ENCODE peak calls at places on chromosomes 11 and 22, in eight cellular contexts. One of them, this sample, is unnamed.
A peak's percentile ranks its signal among the peaks of the same experiment; 100 is the strongest.

GRCh38 chr11:130214861-130215530 is 55.4 kb downstream of the ST14 start:
- DNase-seq in HepG2: no peak
- DNase-seq in T-cell: no peak
- DNase-seq in tibial nerve: no peak
- DNase-seq in activated effector memory CD4-positive, alpha-beta T cell treated with anti-CD3 and anti-CD28 coated beads, Interleukin-2, amount 50 U/mL, for 16 hours: no peak
- DNase-seq in anterior cingulate cortex: no peak
- DNase-seq in cardiac fibroblast: no peak
- DNase-seq in stimulated activated CD4-positive, alpha-beta T cell treated with anti-CD3 and anti-CD28 coated beads, TNF-alpha, amount 100 ng/mL, for 24 hours: no peak
- DNase-seq in this sample: no peak

GRCh38 chr11:19766810-19767209 is 54.2 kb downstream of the NAV2 start:
- DNase-seq in T-cell: no peak
- DNase-seq in activated effector memory CD4-positive, alpha-beta T cell treated with anti-CD3 and anti-CD28 coated beads, Interleukin-2, amount 50 U/mL, for 16 hours: no peak
- DNase-seq in cardiac fibroblast: no peak
- DNase-seq in tibial nerve: no peak
- DNase-seq in anterior cingulate cortex: no peak
- DNase-seq in HepG2: no peak
- DNase-seq in stimulated activated CD4-positive, alpha-beta T cell treated with anti-CD3 and anti-CD28 coated beads, TNF-alpha, amount 100 ng/mL, for 24 hours: no peak
- DNase-seq in this sample: no peak

GRCh38 chr11:67667490-67668190 is 6.8 kb downstream of the ALDH3B2 start:
- DNase-seq in activated effector memory CD4-positive, alpha-beta T cell treated with anti-CD3 and anti-CD28 coated beads, Interleukin-2, amount 50 U/mL, for 16 hours: no peak
- DNase-seq in tibial nerve: no peak
- DNase-seq in T-cell: no peak
- DNase-seq in stimulated activated CD4-positive, alpha-beta T cell treated with anti-CD3 and anti-CD28 coated beads, TNF-alpha, amount 100 ng/mL, for 24 hours: no peak
- DNase-seq in cardiac fibroblast: no peak
- DNase-seq in anterior cingulate cortex: no peak
- DNase-seq in HepG2: no peak
- DNase-seq in this sample: no peak

GRCh38 chr11:93700830-93701229 is 39.3 kb downstream of the CEP295 start:
- DNase-seq in anterior cingulate cortex: no peak
- DNase-seq in activated effector memory CD4-positive, alpha-beta T cell treated with anti-CD3 and anti-CD28 coated beads, Interleukin-2, amount 50 U/mL, for 16 hours: no peak
- DNase-seq in HepG2: no peak
- DNase-seq in T-cell: no peak
- DNase-seq in tibial nerve: no peak
- DNase-seq in stimulated activated CD4-positive, alpha-beta T cell treated with anti-CD3 and anti-CD28 coated beads, TNF-alpha, amount 100 ng/mL, for 24 hours: no peak
- DNase-seq in cardiac fibroblast: peak; percentile 57
- DNase-seq in this sample: no peak

GRCh38 chr22:17972385-17973181 is 51.8 kb downstream of the MICAL3 start:
- DNase-seq in HepG2: peak; percentile 84
- DNase-seq in tibial nerve: no peak
- DNase-seq in activated effector memory CD4-positive, alpha-beta T cell treated with anti-CD3 and anti-CD28 coated beads, Interleukin-2, amount 50 U/mL, for 16 hours: no peak
- DNase-seq in anterior cingulate cortex: no peak
- DNase-seq in T-cell: no peak
- DNase-seq in stimulated activated CD4-positive, alpha-beta T cell treated with anti-CD3 and anti-CD28 coated beads, TNF-alpha, amount 100 ng/mL, for 24 hours: no peak
- DNase-seq in cardiac fibroblast: peak; percentile 80
- DNase-seq in this sample: no peak

GRCh38 chr22:30485362-30485988 is 13.7 kb upstream of the SEC14L3 start:
- DNase-seq in tibial nerve: no peak
- DNase-seq in cardiac fibroblast: peak; percentile 63
- DNase-seq in T-cell: peak; percentile 67
- DNase-seq in anterior cingulate cortex: peak; percentile 3
- DNase-seq in HepG2: peak; percentile 34
- DNase-seq in activated effector memory CD4-positive, alpha-beta T cell treated with anti-CD3 and anti-CD28 coated beads, Interleukin-2, amount 50 U/mL, for 16 hours: peak; percentile 91
- DNase-seq in stimulated activated CD4-positive, alpha-beta T cell treated with anti-CD3 and anti-CD28 coated beads, TNF-alpha, amount 100 ng/mL, for 24 hours: peak; percentile 54
- DNase-seq in this sample: peak; percentile 20

GRCh38 chr11:72951193-72951592 is 137.0 kb downstream of the ATG16L2 start:
- DNase-seq in cardiac fibroblast: peak; percentile 70
- DNase-seq in activated effector memory CD4-positive, alpha-beta T cell treated with anti-CD3 and anti-CD28 coated beads, Interleukin-2, amount 50 U/mL, for 16 hours: no peak
- DNase-seq in stimulated activated CD4-positive, alpha-beta T cell treated with anti-CD3 and anti-CD28 coated beads, TNF-alpha, amount 100 ng/mL, for 24 hours: no peak
- DNase-seq in T-cell: no peak
- DNase-seq in HepG2: no peak
- DNase-seq in anterior cingulate cortex: no peak
- DNase-seq in tibial nerve: no peak
- DNase-seq in this sample: no peak

GRCh38 chr11:59769086-59769485 is 13.9 kb downstream of the STX3 start:
- DNase-seq in anterior cingulate cortex: no peak
- DNase-seq in tibial nerve: no peak
- DNase-seq in activated effector memory CD4-positive, alpha-beta T cell treated with anti-CD3 and anti-CD28 coated beads, Interleukin-2, amount 50 U/mL, for 16 hours: no peak
- DNase-seq in HepG2: no peak
- DNase-seq in T-cell: no peak
- DNase-seq in stimulated activated CD4-positive, alpha-beta T cell treated with anti-CD3 and anti-CD28 coated beads, TNF-alpha, amount 100 ng/mL, for 24 hours: no peak
- DNase-seq in cardiac fibroblast: peak; percentile 10
- DNase-seq in this sample: no peak

GRCh38 chr22:25823276-25823675 is 81.3 kb downstream of the MYO18B start:
- DNase-seq in anterior cingulate cortex: no peak
- DNase-seq in T-cell: no peak
- DNase-seq in activated effector memory CD4-positive, alpha-beta T cell treated with anti-CD3 and anti-CD28 coated beads, Interleukin-2, amount 50 U/mL, for 16 hours: no peak
- DNase-seq in HepG2: no peak
- DNase-seq in tibial nerve: no peak
- DNase-seq in stimulated activated CD4-positive, alpha-beta T cell treated with anti-CD3 and anti-CD28 coated beads, TNF-alpha, amount 100 ng/mL, for 24 hours: no peak
- DNase-seq in cardiac fibroblast: no peak
- DNase-seq in this sample: no peak

GRCh38 chr22:36986242-36986821 is 32.9 kb downstream of the TST start:
- DNase-seq in anterior cingulate cortex: no peak
- DNase-seq in activated effector memory CD4-positive, alpha-beta T cell treated with anti-CD3 and anti-CD28 coated beads, Interleukin-2, amount 50 U/mL, for 16 hours: peak; percentile 67
- DNase-seq in cardiac fibroblast: peak; percentile 42
- DNase-seq in T-cell: no peak
- DNase-seq in HepG2: no peak
- DNase-seq in tibial nerve: no peak
- DNase-seq in stimulated activated CD4-positive, alpha-beta T cell treated with anti-CD3 and anti-CD28 coated beads, TNF-alpha, amount 100 ng/mL, for 24 hours: peak; percentile 16
- DNase-seq in this sample: no peak

GRCh38 chr11:128757235-128757711 is 63.4 kb downstream of the FLI1 start:
- DNase-seq in activated effector memory CD4-positive, alpha-beta T cell treated with anti-CD3 and anti-CD28 coated beads, Interleukin-2, amount 50 U/mL, for 16 hours: peak; percentile 86
- DNase-seq in cardiac fibroblast: peak; percentile 83
- DNase-seq in T-cell: peak; percentile 72
- DNase-seq in anterior cingulate cortex: no peak
- DNase-seq in tibial nerve: no peak
- DNase-seq in HepG2: no peak
- DNase-seq in stimulated activated CD4-positive, alpha-beta T cell treated with anti-CD3 and anti-CD28 coated beads, TNF-alpha, amount 100 ng/mL, for 24 hours: peak; percentile 45
- DNase-seq in this sample: no peak

GRCh38 chr11:118921121-118921928 is 4.4 kb downstream of the BCL9L start:
- DNase-seq in stimulated activated CD4-positive, alpha-beta T cell treated with anti-CD3 and anti-CD28 coated beads, TNF-alpha, amount 100 ng/mL, for 24 hours: no peak
- DNase-seq in activated effector memory CD4-positive, alpha-beta T cell treated with anti-CD3 and anti-CD28 coated beads, Interleukin-2, amount 50 U/mL, for 16 hours: no peak
- DNase-seq in anterior cingulate cortex: no peak
- DNase-seq in cardiac fibroblast: peak; percentile 96
- DNase-seq in T-cell: no peak
- DNase-seq in HepG2: peak; percentile 94
- DNase-seq in tibial nerve: peak; percentile 68
- DNase-seq in this sample: no peak

GRCh38 chr22:42892571-42893316 is 35.7 kb upstream of the ARFGAP3 start:
- DNase-seq in stimulated activated CD4-positive, alpha-beta T cell treated with anti-CD3 and anti-CD28 coated beads, TNF-alpha, amount 100 ng/mL, for 24 hours: no peak
- DNase-seq in activated effector memory CD4-positive, alpha-beta T cell treated with anti-CD3 and anti-CD28 coated beads, Interleukin-2, amount 50 U/mL, for 16 hours: no peak
- DNase-seq in tibial nerve: no peak
- DNase-seq in cardiac fibroblast: no peak
- DNase-seq in anterior cingulate cortex: no peak
- DNase-seq in HepG2: no peak
- DNase-seq in T-cell: no peak
- DNase-seq in this sample: no peak

GRCh38 chr22:19717691-19718254 is 3.5 kb downstream of the SEPTIN5 start:
- DNase-seq in activated effector memory CD4-positive, alpha-beta T cell treated with anti-CD3 and anti-CD28 coated beads, Interleukin-2, amount 50 U/mL, for 16 hours: peak; percentile 93
- DNase-seq in tibial nerve: peak; percentile 53
- DNase-seq in cardiac fibroblast: peak; percentile 63
- DNase-seq in HepG2: no peak
- DNase-seq in T-cell: peak; percentile 72
- DNase-seq in stimulated activated CD4-positive, alpha-beta T cell treated with anti-CD3 and anti-CD28 coated beads, TNF-alpha, amount 100 ng/mL, for 24 hours: peak; percentile 61
- DNase-seq in anterior cingulate cortex: peak; percentile 13
- DNase-seq in this sample: peak; percentile 58

GRCh38 chr11:94641167-94641761 is 74.1 kb downstream of the PIWIL4 start:
- DNase-seq in tibial nerve: no peak
- DNase-seq in stimulated activated CD4-positive, alpha-beta T cell treated with anti-CD3 and anti-CD28 coated beads, TNF-alpha, amount 100 ng/mL, for 24 hours: no peak
- DNase-seq in T-cell: no peak
- DNase-seq in HepG2: no peak
- DNase-seq in cardiac fibroblast: no peak
- DNase-seq in activated effector memory CD4-positive, alpha-beta T cell treated with anti-CD3 and anti-CD28 coated beads, Interleukin-2, amount 50 U/mL, for 16 hours: no peak
- DNase-seq in anterior cingulate cortex: no peak
- DNase-seq in this sample: no peak

GRCh38 chr11:70246196-70246595 is 24.3 kb upstream of the PPFIA1 start:
- DNase-seq in cardiac fibroblast: peak; percentile 42
- DNase-seq in T-cell: no peak
- DNase-seq in tibial nerve: no peak
- DNase-seq in anterior cingulate cortex: no peak
- DNase-seq in stimulated activated CD4-positive, alpha-beta T cell treated with anti-CD3 and anti-CD28 coated beads, TNF-alpha, amount 100 ng/mL, for 24 hours: no peak
- DNase-seq in activated effector memory CD4-positive, alpha-beta T cell treated with anti-CD3 and anti-CD28 coated beads, Interleukin-2, amount 50 U/mL, for 16 hours: no peak
- DNase-seq in HepG2: no peak
- DNase-seq in this sample: no peak

GRCh38 chr22:19448739-19449421 is 1.4 kb upstream of the C22orf39 start:
- DNase-seq in T-cell: no peak
- DNase-seq in activated effector memory CD4-positive, alpha-beta T cell treated with anti-CD3 and anti-CD28 coated beads, Interleukin-2, amount 50 U/mL, for 16 hours: peak; percentile 69
- DNase-seq in cardiac fibroblast: no peak
- DNase-seq in tibial nerve: no peak
- DNase-seq in HepG2: no peak
- DNase-seq in anterior cingulate cortex: no peak
- DNase-seq in stimulated activated CD4-positive, alpha-beta T cell treated with anti-CD3 and anti-CD28 coated beads, TNF-alpha, amount 100 ng/mL, for 24 hours: no peak
- DNase-seq in this sample: no peak

GRCh38 chr11:113877673-113878060 is 2.3 kb upstream of the USP28 start:
- DNase-seq in stimulated activated CD4-positive, alpha-beta T cell treated with anti-CD3 and anti-CD28 coated beads, TNF-alpha, amount 100 ng/mL, for 24 hours: no peak
- DNase-seq in HepG2: no peak
- DNase-seq in T-cell: no peak
- DNase-seq in tibial nerve: no peak
- DNase-seq in anterior cingulate cortex: no peak
- DNase-seq in activated effector memory CD4-positive, alpha-beta T cell treated with anti-CD3 and anti-CD28 coated beads, Interleukin-2, amount 50 U/mL, for 16 hours: no peak
- DNase-seq in cardiac fibroblast: no peak
- DNase-seq in this sample: no peak

GRCh38 chr11:118415739-118416068 is 14.3 kb downstream of the ATP5MG start:
- DNase-seq in tibial nerve: no peak
- DNase-seq in anterior cingulate cortex: no peak
- DNase-seq in activated effector memory CD4-positive, alpha-beta T cell treated with anti-CD3 and anti-CD28 coated beads, Interleukin-2, amount 50 U/mL, for 16 hours: no peak
- DNase-seq in T-cell: no peak
- DNase-seq in HepG2: no peak
- DNase-seq in stimulated activated CD4-positive, alpha-beta T cell treated with anti-CD3 and anti-CD28 coated beads, TNF-alpha, amount 100 ng/mL, for 24 hours: no peak
- DNase-seq in cardiac fibroblast: peak; percentile 94
- DNase-seq in this sample: no peak

GRCh38 chr11:19938051-19938856 is 222.0 kb downstream of the DBX1 start:
- DNase-seq in stimulated activated CD4-positive, alpha-beta T cell treated with anti-CD3 and anti-CD28 coated beads, TNF-alpha, amount 100 ng/mL, for 24 hours: no peak
- DNase-seq in tibial nerve: no peak
- DNase-seq in anterior cingulate cortex: no peak
- DNase-seq in T-cell: no peak
- DNase-seq in HepG2: peak; percentile 40
- DNase-seq in activated effector memory CD4-positive, alpha-beta T cell treated with anti-CD3 and anti-CD28 coated beads, Interleukin-2, amount 50 U/mL, for 16 hours: peak; percentile 65
- DNase-seq in cardiac fibroblast: peak; percentile 75
- DNase-seq in this sample: no peak

GRCh38 chr11:19232910-19233503 is 7.7 kb downstream of the E2F8 start:
- DNase-seq in T-cell: no peak
- DNase-seq in cardiac fibroblast: peak; percentile 93
- DNase-seq in stimulated activated CD4-positive, alpha-beta T cell treated with anti-CD3 and anti-CD28 coated beads, TNF-alpha, amount 100 ng/mL, for 24 hours: no peak
- DNase-seq in anterior cingulate cortex: no peak
- DNase-seq in HepG2: no peak
- DNase-seq in tibial nerve: no peak
- DNase-seq in activated effector memory CD4-positive, alpha-beta T cell treated with anti-CD3 and anti-CD28 coated beads, Interleukin-2, amount 50 U/mL, for 16 hours: no peak
- DNase-seq in this sample: no peak

GRCh38 chr11:68010058-68011041 is at the start of gene ALDH3B1:
- DNase-seq in activated effector memory CD4-positive, alpha-beta T cell treated with anti-CD3 and anti-CD28 coated beads, Interleukin-2, amount 50 U/mL, for 16 hours: no peak
- DNase-seq in HepG2: peak; percentile 73
- DNase-seq in anterior cingulate cortex: no peak
- DNase-seq in stimulated activated CD4-positive, alpha-beta T cell treated with anti-CD3 and anti-CD28 coated beads, TNF-alpha, amount 100 ng/mL, for 24 hours: no peak
- DNase-seq in T-cell: no peak
- DNase-seq in tibial nerve: peak; percentile 97
- DNase-seq in cardiac fibroblast: peak; percentile 93
- DNase-seq in this sample: peak; percentile 75

GRCh38 chr11:119319702-119320592 is 3.0 kb upstream of the MCAM start:
- DNase-seq in cardiac fibroblast: no peak
- DNase-seq in activated effector memory CD4-positive, alpha-beta T cell treated with anti-CD3 and anti-CD28 coated beads, Interleukin-2, amount 50 U/mL, for 16 hours: no peak
- DNase-seq in HepG2: no peak
- DNase-seq in anterior cingulate cortex: no peak
- DNase-seq in T-cell: no peak
- DNase-seq in tibial nerve: no peak
- DNase-seq in stimulated activated CD4-positive, alpha-beta T cell treated with anti-CD3 and anti-CD28 coated beads, TNF-alpha, amount 100 ng/mL, for 24 hours: no peak
- DNase-seq in this sample: peak; percentile 84

GRCh38 chr22:46652081-46652929 is 32.1 kb downstream of the GRAMD4 start:
- DNase-seq in cardiac fibroblast: peak; percentile 44
- DNase-seq in anterior cingulate cortex: no peak
- DNase-seq in tibial nerve: no peak
- DNase-seq in activated effector memory CD4-positive, alpha-beta T cell treated with anti-CD3 and anti-CD28 coated beads, Interleukin-2, amount 50 U/mL, for 16 hours: no peak
- DNase-seq in HepG2: peak; percentile 91
- DNase-seq in stimulated activated CD4-positive, alpha-beta T cell treated with anti-CD3 and anti-CD28 coated beads, TNF-alpha, amount 100 ng/mL, for 24 hours: no peak
- DNase-seq in T-cell: no peak
- DNase-seq in this sample: no peak

GRCh38 chr22:37560682-37561208 is 465 bp downstream of the CDC42EP1 start:
- DNase-seq in T-cell: no peak
- DNase-seq in anterior cingulate cortex: no peak
- DNase-seq in HepG2: no peak
- DNase-seq in cardiac fibroblast: peak; percentile 54
- DNase-seq in stimulated activated CD4-positive, alpha-beta T cell treated with anti-CD3 and anti-CD28 coated beads, TNF-alpha, amount 100 ng/mL, for 24 hours: no peak
- DNase-seq in tibial nerve: no peak
- DNase-seq in activated effector memory CD4-positive, alpha-beta T cell treated with anti-CD3 and anti-CD28 coated beads, Interleukin-2, amount 50 U/mL, for 16 hours: no peak
- DNase-seq in this sample: no peak

GRCh38 chr22:49764151-49764581 is 63.5 kb downstream of the BRD1 start:
- DNase-seq in stimulated activated CD4-positive, alpha-beta T cell treated with anti-CD3 and anti-CD28 coated beads, TNF-alpha, amount 100 ng/mL, for 24 hours: no peak
- DNase-seq in cardiac fibroblast: no peak
- DNase-seq in T-cell: no peak
- DNase-seq in activated effector memory CD4-positive, alpha-beta T cell treated with anti-CD3 and anti-CD28 coated beads, Interleukin-2, amount 50 U/mL, for 16 hours: peak; percentile 56
- DNase-seq in HepG2: no peak
- DNase-seq in tibial nerve: peak; percentile 9
- DNase-seq in anterior cingulate cortex: no peak
- DNase-seq in this sample: no peak

GRCh38 chr11:12995211-12995610 is 13.9 kb upstream of the RASSF10 start:
- DNase-seq in cardiac fibroblast: peak; percentile 20
- DNase-seq in anterior cingulate cortex: no peak
- DNase-seq in activated effector memory CD4-positive, alpha-beta T cell treated with anti-CD3 and anti-CD28 coated beads, Interleukin-2, amount 50 U/mL, for 16 hours: no peak
- DNase-seq in tibial nerve: no peak
- DNase-seq in stimulated activated CD4-positive, alpha-beta T cell treated with anti-CD3 and anti-CD28 coated beads, TNF-alpha, amount 100 ng/mL, for 24 hours: no peak
- DNase-seq in T-cell: no peak
- DNase-seq in HepG2: no peak
- DNase-seq in this sample: no peak

GRCh38 chr22:29700206-29700948 is 19.4 kb upstream of the CABP7 start:
- DNase-seq in anterior cingulate cortex: no peak
- DNase-seq in cardiac fibroblast: no peak
- DNase-seq in T-cell: no peak
- DNase-seq in tibial nerve: no peak
- DNase-seq in HepG2: no peak
- DNase-seq in stimulated activated CD4-positive, alpha-beta T cell treated with anti-CD3 and anti-CD28 coated beads, TNF-alpha, amount 100 ng/mL, for 24 hours: no peak
- DNase-seq in activated effector memory CD4-positive, alpha-beta T cell treated with anti-CD3 and anti-CD28 coated beads, Interleukin-2, amount 50 U/mL, for 16 hours: no peak
- DNase-seq in this sample: no peak

GRCh38 chr11:72760543-72761400 is 8.6 kb upstream of the ARAP1 start:
- DNase-seq in anterior cingulate cortex: no peak
- DNase-seq in HepG2: no peak
- DNase-seq in cardiac fibroblast: peak; percentile 85
- DNase-seq in T-cell: no peak
- DNase-seq in activated effector memory CD4-positive, alpha-beta T cell treated with anti-CD3 and anti-CD28 coated beads, Interleukin-2, amount 50 U/mL, for 16 hours: no peak
- DNase-seq in tibial nerve: no peak
- DNase-seq in stimulated activated CD4-positive, alpha-beta T cell treated with anti-CD3 and anti-CD28 coated beads, TNF-alpha, amount 100 ng/mL, for 24 hours: no peak
- DNase-seq in this sample: no peak

GRCh38 chr11:6626971-6627761 is 7.9 kb upstream of the TPP1 start:
- DNase-seq in anterior cingulate cortex: no peak
- DNase-seq in tibial nerve: no peak
- DNase-seq in T-cell: no peak
- DNase-seq in HepG2: no peak
- DNase-seq in stimulated activated CD4-positive, alpha-beta T cell treated with anti-CD3 and anti-CD28 coated beads, TNF-alpha, amount 100 ng/mL, for 24 hours: no peak
- DNase-seq in cardiac fibroblast: no peak
- DNase-seq in activated effector memory CD4-positive, alpha-beta T cell treated with anti-CD3 and anti-CD28 coated beads, Interleukin-2, amount 50 U/mL, for 16 hours: peak; percentile 59
- DNase-seq in this sample: no peak

GRCh38 chr11:117384045-117384444 is 56.4 kb downstream of the CEP164 start:
- DNase-seq in T-cell: no peak
- DNase-seq in anterior cingulate cortex: no peak
- DNase-seq in cardiac fibroblast: peak; percentile 90
- DNase-seq in HepG2: peak; percentile 13
- DNase-seq in tibial nerve: no peak
- DNase-seq in stimulated activated CD4-positive, alpha-beta T cell treated with anti-CD3 and anti-CD28 coated beads, TNF-alpha, amount 100 ng/mL, for 24 hours: no peak
- DNase-seq in activated effector memory CD4-positive, alpha-beta T cell treated with anti-CD3 and anti-CD28 coated beads, Interleukin-2, amount 50 U/mL, for 16 hours: no peak
- DNase-seq in this sample: peak; percentile 25

GRCh38 chr11:18766015-18766414 is 25.6 kb downstream of the PTPN5 start:
- DNase-seq in anterior cingulate cortex: no peak
- DNase-seq in stimulated activated CD4-positive, alpha-beta T cell treated with anti-CD3 and anti-CD28 coated beads, TNF-alpha, amount 100 ng/mL, for 24 hours: no peak
- DNase-seq in HepG2: no peak
- DNase-seq in cardiac fibroblast: no peak
- DNase-seq in T-cell: no peak
- DNase-seq in tibial nerve: no peak
- DNase-seq in activated effector memory CD4-positive, alpha-beta T cell treated with anti-CD3 and anti-CD28 coated beads, Interleukin-2, amount 50 U/mL, for 16 hours: no peak
- DNase-seq in this sample: no peak

GRCh38 chr11:14454861-14455632 is 44.6 kb downstream of the COPB1 start:
- DNase-seq in cardiac fibroblast: peak; percentile 67
- DNase-seq in tibial nerve: no peak
- DNase-seq in HepG2: peak; percentile 9
- DNase-seq in T-cell: no peak
- DNase-seq in anterior cingulate cortex: no peak
- DNase-seq in stimulated activated CD4-positive, alpha-beta T cell treated with anti-CD3 and anti-CD28 coated beads, TNF-alpha, amount 100 ng/mL, for 24 hours: no peak
- DNase-seq in activated effector memory CD4-positive, alpha-beta T cell treated with anti-CD3 and anti-CD28 coated beads, Interleukin-2, amount 50 U/mL, for 16 hours: no peak
- DNase-seq in this sample: no peak

This sample was measured in putamen.